ENCODE peak calls at places on chromosome 2, in ten cellular contexts. Y is CD8-positive, alpha-beta T cell; J is fibroblast of lung; L is progenitor cell of endocrine pancreas; W is naive thymus-derived CD4-positive, alpha-beta T cell; O is cardiac septum; E is astrocyte of the spinal cord; C is fibroblast of mammary gland; H is GM20000; V is HuH-7.5. S is an unnamed sample.

GRCh38 chr2:105324732-105325131 is 4.8 kb downstream of the TGFBRAP1 start:
- DNase-seq in Y (no peak), J (no peak), L (no peak), W (no peak), O (no peak), E (peak), C (no peak), H (no peak), V (no peak), S (no peak)

GRCh38 chr2:102839668-102840388 is 78.0 kb downstream of the TMEM182 start:
- DNase-seq in Y (peak), J (peak), L (peak), W (no peak), O (no peak), E (peak), C (peak), H (peak), V (peak), S (peak)

GRCh38 chr2:45435316-45435715 is 175.8 kb downstream of the SRBD1 start:
- DNase-seq in Y (no peak), J (peak), L (no peak), W (no peak), O (no peak), E (peak), C (peak), H (no peak), V (no peak), S (no peak)

GRCh38 chr2:41207578-41207977 is 755.7 kb upstream of the SLC8A1 start:
- DNase-seq in Y (no peak), J (no peak), L (no peak), W (no peak), O (no peak), E (no peak), C (no peak), H (no peak), V (no peak), S (no peak)

GRCh38 chr2:168607992-168608391 is 151.9 kb downstream of the CERS6 start:
- DNase-seq in Y (no peak), J (peak), L (no peak), W (no peak), O (no peak), E (peak), C (peak), H (no peak), V (no peak), S (no peak)

GRCh38 chr2:19720306-19720705 is 181.5 kb downstream of the TTC32 start:
- DNase-seq in Y (no peak), J (no peak), L (no peak), W (no peak), O (peak), E (no peak), C (no peak), H (no peak), V (no peak), S (no peak)

GRCh38 chr2:108927405-108927804 is 61.6 kb downstream of the EDAR start:
- DNase-seq in Y (no peak), J (no peak), L (no peak), W (no peak), O (peak), E (no peak), C (no peak), H (no peak), V (no peak), S (no peak)

GRCh38 chr2:200089756-200090109 is 134.4 kb downstream of the MAIP1 start:
- DNase-seq in Y (no peak), J (no peak), L (no peak), W (no peak), O (no peak), E (no peak), C (no peak), H (no peak), V (no peak), S (no peak)

GRCh38 chr2:158297120-158297519 is 159.4 kb downstream of the CCDC148 start:
- DNase-seq in Y (no peak), J (no peak), L (no peak), W (no peak), O (no peak), E (no peak), C (no peak), H (no peak), V (no peak), S (no peak)

GRCh38 chr2:157325786-157326185 is at the start of gene ERMN:
- DNase-seq in Y (no peak), J (no peak), L (no peak), W (no peak), O (no peak), E (no peak), C (no peak), H (no peak), V (no peak), S (peak)

GRCh38 chr2:37688771-37689468 is 17.5 kb upstream of the CDC42EP3 start:
- DNase-seq in Y (no peak), J (peak), L (no peak), W (no peak), O (no peak), E (peak), C (peak), H (no peak), V (no peak), S (no peak)

GRCh38 chr2:43478423-43479086 is 117.3 kb downstream of the THADA start:
- DNase-seq in Y (no peak), J (no peak), L (no peak), W (no peak), O (no peak), E (no peak), C (no peak), H (no peak), V (no peak), S (no peak)

GRCh38 chr2:104790100-104790811 is 63.7 kb upstream of the POU3F3 start:
- DNase-seq in Y (no peak), J (no peak), L (no peak), W (no peak), O (no peak), E (peak), C (no peak), H (no peak), V (no peak), S (no peak)

GRCh38 chr2:9473985-9474360 is 378 bp upstream of the IAH1 start:
- DNase-seq in Y (peak), J (no peak), L (no peak), W (peak), O (no peak), E (peak), C (peak), H (peak), V (no peak), S (no peak)

GRCh38 chr2:197760293-197760657 is 24.8 kb downstream of the BOLL start:
- DNase-seq in Y (no peak), J (no peak), L (no peak), W (no peak), O (peak), E (no peak), C (no peak), H (no peak), V (no peak), S (no peak)

GRCh38 chr2:207313947-207314346 is 148.2 kb upstream of the KLF7 start:
- DNase-seq in Y (no peak), J (no peak), L (no peak), W (no peak), O (no peak), E (no peak), C (no peak), H (no peak), V (no peak), S (no peak)

GRCh38 chr2:165637396-165637795 is 156.7 kb downstream of the GALNT3 start:
- DNase-seq in Y (no peak), J (peak), L (no peak), W (no peak), O (no peak), E (no peak), C (peak), H (no peak), V (no peak), S (no peak)

GRCh38 chr2:159051133-159051532 is 82.7 kb downstream of the TANC1 start:
- DNase-seq in Y (no peak), J (no peak), L (no peak), W (no peak), O (no peak), E (no peak), C (no peak), H (no peak), V (no peak), S (no peak)

GRCh38 chr2:67215636-67216035 is 181.5 kb upstream of the ETAA1 start:
- DNase-seq in Y (no peak), J (peak), L (no peak), W (no peak), O (no peak), E (no peak), C (no peak), H (no peak), V (no peak), S (no peak)

GRCh38 chr2:237434916-237435315 is 21.0 kb upstream of the COL6A3 start:
- DNase-seq in Y (peak), J (no peak), L (no peak), W (peak), O (peak), E (peak), C (peak), H (peak), V (no peak), S (no peak)

GRCh38 chr2:55838653-55839052 is 84.9 kb downstream of the EFEMP1 start:
- DNase-seq in Y (no peak), J (no peak), L (no peak), W (no peak), O (no peak), E (no peak), C (no peak), H (no peak), V (no peak), S (no peak)

GRCh38 chr2:197869501-197870111 is 65.2 kb downstream of the PLCL1 start:
- DNase-seq in Y (peak), J (peak), L (no peak), W (peak), O (no peak), E (peak), C (peak), H (no peak), V (no peak), S (no peak)

GRCh38 chr2:88671786-88672427 is 19.6 kb upstream of the RPIA start:
- DNase-seq in Y (no peak), J (peak), L (no peak), W (no peak), O (no peak), E (peak), C (peak), H (peak), V (peak), S (no peak)

GRCh38 chr2:218263817-218264611 is 3.2 kb downstream of the GPBAR1 start:
- DNase-seq in Y (no peak), J (no peak), L (no peak), W (no peak), O (no peak), E (no peak), C (no peak), H (no peak), V (no peak), S (no peak)

GRCh38 chr2:188676012-188676405 is 298.2 kb upstream of the COL3A1 start:
- DNase-seq in Y (no peak), J (peak), L (no peak), W (no peak), O (no peak), E (peak), C (peak), H (no peak), V (no peak), S (no peak)

GRCh38 chr2:43542285-43542933 is 53.4 kb downstream of the THADA start:
- DNase-seq in Y (no peak), J (peak), L (no peak), W (peak), O (no peak), E (peak), C (peak), H (peak), V (peak), S (no peak)

GRCh38 chr2:190587106-190587505 is 52.6 kb upstream of the NEMP2 start:
- DNase-seq in Y (no peak), J (no peak), L (no peak), W (no peak), O (no peak), E (no peak), C (no peak), H (no peak), V (no peak), S (no peak)

GRCh38 chr2:232588031-232588430 is 37.5 kb downstream of the EIF4E2 start:
- DNase-seq in Y (no peak), J (no peak), L (no peak), W (no peak), O (no peak), E (no peak), C (no peak), H (no peak), V (no peak), S (no peak)

GRCh38 chr2:232568161-232568560 is 17.7 kb downstream of the EIF4E2 start:
- DNase-seq in Y (no peak), J (peak), L (no peak), W (no peak), O (no peak), E (peak), C (peak), H (no peak), V (no peak), S (no peak)

GRCh38 chr2:113361051-113361450 is 76.4 kb upstream of the ZNG1B start:
- DNase-seq in Y (no peak), J (no peak), L (no peak), W (no peak), O (no peak), E (no peak), C (no peak), H (no peak), V (no peak), S (no peak)

GRCh38 chr2:71455011-71455740 is 1.8 kb downstream of the DYSF start:
- DNase-seq in Y (no peak), J (no peak), L (no peak), W (no peak), O (peak), E (no peak), C (no peak), H (peak), V (no peak), S (peak)

S was measured in NT2/D1.